ENCODE peak calls at places on chromosomes 2 and 18, in ten cellular contexts. M is CD8-positive, alpha-beta T cell; W is activated effector memory CD4-positive, alpha-beta T cell treated with anti-CD3 and anti-CD28 coated beads, Interleukin-2, amount 50 U/mL, for 16 hours; T is amniotic epithelial cell; Y is neural progenitor cell; N is SW 1271; P is stimulated activated effector memory CD8-positive, alpha-beta T cell treated with anti-CD3 and anti-CD28 coated beads, Interleukin-12 subunit alpha, Interleukin-12 subunit beta, amount 100 ng/mL, for 72 hours; Z is NCI-H1092 treated with DMSO at 0.1 percent for 48 hours; V is amygdala; H is endothelial cell. B is an unnamed sample.

GRCh38 chr2:43877782-43878464 is 39.2 kb downstream of the ABCG8 start:
- DNase-seq in Y (peak), W (peak), N (peak), V (peak), T (peak), Z (peak), P (peak), M (peak), H (peak), B (peak)

GRCh38 chr2:188607501-188607900 is 315.8 kb downstream of the GULP1 start:
- DNase-seq in M (no peak), T (peak), Y (no peak), V (no peak), Z (no peak), P (no peak), N (no peak), H (no peak), W (no peak), B (no peak)

GRCh38 chr2:44970846-44971450 is 29.4 kb downstream of the SIX3 start:
- DNase-seq in W (peak), Y (no peak), T (no peak), P (no peak), V (no peak), H (no peak), M (no peak), Z (no peak), N (no peak), B (no peak)

GRCh38 chr2:72089028-72089427 is 58.6 kb downstream of the CYP26B1 start:
- DNase-seq in N (no peak), M (no peak), Z (no peak), Y (no peak), W (no peak), H (no peak), T (no peak), V (no peak), P (no peak), B (no peak)

GRCh38 chr2:201185863-201186262 is 2.9 kb downstream of the CASP10 start:
- DNase-seq in H (no peak), Y (no peak), M (no peak), N (no peak), T (no peak), P (no peak), V (no peak), W (no peak), Z (no peak), B (no peak)

GRCh38 chr2:217085543-217085942 is 225.7 kb upstream of the TNP1 start:
- DNase-seq in H (no peak), N (no peak), P (no peak), V (no peak), T (no peak), Y (no peak), M (no peak), W (no peak), Z (no peak), B (no peak)

GRCh38 chr18:76943542-76944339 is 121.4 kb downstream of the ZNF236 start:
- DNase-seq in W (no peak), H (no peak), V (no peak), Y (no peak), N (no peak), P (no peak), Z (no peak), M (no peak), T (peak), B (peak)

GRCh38 chr2:160022162-160022561 is 40.3 kb downstream of the PLA2R1 start:
- DNase-seq in Z (no peak), V (no peak), T (no peak), P (no peak), Y (no peak), H (no peak), M (no peak), W (no peak), N (no peak), B (no peak)

GRCh38 chr2:27003857-27004256 is 28.9 kb upstream of the TMEM214 start:
- DNase-seq in H (no peak), Z (no peak), Y (no peak), T (peak), N (no peak), W (no peak), M (no peak), V (no peak), P (no peak), B (no peak)

GRCh38 chr2:15610430-15610952 is 18.8 kb downstream of the DDX1 start:
- DNase-seq in W (no peak), Z (no peak), V (no peak), Y (no peak), P (no peak), N (no peak), M (no peak), H (no peak), T (no peak), B (no peak)

GRCh38 chr2:240432820-240433801 is 2.4 kb upstream of the GPC1 start:
- DNase-seq in M (no peak), W (peak), V (no peak), T (no peak), N (no peak), Y (no peak), H (peak), P (no peak), Z (no peak), B (no peak)

GRCh38 chr2:200253631-200254030 is 52.9 kb upstream of the SPATS2L start:
- DNase-seq in H (no peak), Z (no peak), Y (no peak), V (no peak), M (no peak), T (no peak), P (no peak), W (no peak), N (no peak), B (no peak)

GRCh38 chr2:42787424-42787787 is 5.0 kb downstream of the HAAO start:
- DNase-seq in T (no peak), Y (no peak), W (no peak), P (no peak), Z (no peak), V (no peak), H (no peak), N (no peak), M (no peak), B (no peak)

GRCh38 chr2:124088621-124089020 is 63.5 kb downstream of the CNTNAP5 start:
- DNase-seq in W (no peak), H (no peak), Z (no peak), P (no peak), N (no peak), V (no peak), M (no peak), Y (no peak), T (no peak), B (peak)

GRCh38 chr2:126635281-126635680 is 20.7 kb upstream of the GYPC start:
- DNase-seq in M (no peak), Z (no peak), T (no peak), W (no peak), V (no peak), H (no peak), Y (no peak), N (no peak), P (no peak), B (peak)

GRCh38 chr2:120775261-120775660 is 39.6 kb downstream of the GLI2 start:
- DNase-seq in P (no peak), V (no peak), T (no peak), N (no peak), H (no peak), M (no peak), W (no peak), Z (no peak), Y (no peak), B (no peak)

GRCh38 chr2:529425-529824 is 147.8 kb downstream of the TMEM18 start:
- DNase-seq in T (no peak), H (no peak), W (no peak), V (no peak), Y (peak), Z (peak), N (peak), P (no peak), M (no peak), B (peak)

GRCh38 chr2:13091463-13091862 is 374.7 kb downstream of the TRIB2 start:
- DNase-seq in Y (no peak), T (no peak), V (no peak), W (no peak), Z (no peak), N (no peak), M (no peak), H (no peak), P (no peak), B (no peak)

GRCh38 chr2:119111115-119111975 is 47.2 kb downstream of the C1QL2 start:
- DNase-seq in T (no peak), P (no peak), N (no peak), Z (no peak), V (no peak), M (no peak), W (no peak), H (no peak), Y (no peak), B (no peak)

GRCh38 chr2:229974271-229974670 is 52.0 kb downstream of the FBXO36 start:
- DNase-seq in P (no peak), N (no peak), W (no peak), T (peak), V (no peak), Z (no peak), H (no peak), Y (no peak), M (no peak), B (peak)

GRCh38 chr2:127085260-127085666 is 21.7 kb downstream of the BIN1 start:
- DNase-seq in N (no peak), Z (no peak), H (no peak), P (no peak), V (no peak), W (no peak), Y (peak), M (no peak), T (no peak), B (peak)

GRCh38 chr2:55302241-55302640 is 33.2 kb upstream of the MTIF2 start:
- DNase-seq in W (no peak), Y (no peak), N (no peak), H (no peak), V (no peak), P (no peak), T (no peak), Z (no peak), M (no peak), B (no peak)

GRCh38 chr2:14475994-14476393 is 156.5 kb upstream of the LRATD1 start:
- DNase-seq in W (no peak), H (no peak), T (no peak), Y (no peak), P (no peak), N (no peak), V (no peak), Z (no peak), M (no peak), B (no peak)

GRCh38 chr2:5385596-5385995 is 306.6 kb upstream of the SOX11 start:
- DNase-seq in N (no peak), T (no peak), Z (no peak), M (no peak), H (no peak), V (no peak), W (no peak), Y (no peak), P (no peak), B (no peak)

GRCh38 chr2:189570565-189570964 is 10.0 kb downstream of the SLC40A1 start:
- DNase-seq in V (no peak), Y (no peak), W (no peak), H (no peak), T (peak), M (no peak), P (no peak), Z (no peak), N (no peak), B (peak)

GRCh38 chr2:190759749-190760213 is 110.9 kb downstream of the NAB1 start:
- DNase-seq in Z (no peak), N (peak), T (peak), Y (no peak), M (no peak), H (no peak), V (no peak), W (no peak), P (no peak), B (no peak)

GRCh38 chr18:68956650-68957049 is 158.8 kb downstream of the CCDC102B start:
- DNase-seq in T (no peak), W (no peak), N (no peak), V (no peak), Z (no peak), P (no peak), H (no peak), Y (no peak), M (no peak), B (no peak)

GRCh38 chr2:113219889-113220641 is 46.3 kb downstream of the PSD4 start:
- DNase-seq in H (no peak), P (no peak), V (no peak), Y (peak), N (no peak), Z (no peak), T (peak), W (no peak), M (no peak), B (peak)

GRCh38 chr2:187581125-187581896 is 27.1 kb upstream of the TFPI start:
- DNase-seq in T (peak), P (no peak), W (no peak), M (no peak), N (peak), Y (peak), V (no peak), H (peak), Z (peak), B (peak)

GRCh38 chr2:144490017-144490416 is 29.9 kb downstream of the ZEB2 start:
- DNase-seq in W (no peak), H (no peak), M (no peak), P (no peak), Y (no peak), Z (no peak), V (no peak), N (no peak), T (no peak), B (no peak)

GRCh38 chr18:48003426-48004349 is 73.2 kb upstream of the SMAD2 start:
- DNase-seq in N (peak), H (no peak), Y (no peak), V (no peak), P (no peak), Z (no peak), T (peak), M (no peak), W (no peak), B (no peak)

GRCh38 chr2:99863914-99864273 is 278.5 kb downstream of the AFF3 start:
- DNase-seq in W (no peak), Y (no peak), Z (no peak), H (no peak), T (peak), V (no peak), N (no peak), M (no peak), P (no peak), B (no peak)

GRCh38 chr2:131045925-131046579 is 47.2 kb downstream of the FAM168B start:
- DNase-seq in W (no peak), T (no peak), Z (no peak), M (no peak), P (no peak), N (no peak), Y (no peak), H (no peak), V (no peak), B (no peak)

GRCh38 chr2:56676966-56677365 is 493.2 kb downstream of the CCDC85A start:
- DNase-seq in W (no peak), Y (no peak), N (no peak), H (no peak), Z (no peak), V (no peak), M (no peak), T (no peak), P (no peak), B (no peak)

GRCh38 chr18:27061488-27062095 is 123.5 kb downstream of the CHST9 start:
- DNase-seq in P (no peak), Z (no peak), Y (no peak), W (no peak), T (no peak), M (no peak), N (no peak), H (no peak), V (no peak), B (no peak)